ENCODE peak calls at places on chromosomes 11 and 22, in nine cellular contexts. R, W, G, Q, L, K, S, H and D are unnamed samples.

GRCh38 chr11:115678942-115679341 is 174.7 kb upstream of the CADM1 start:
- DNase-seq in R (no peak), W (no peak), G (no peak), Q (no peak), L (no peak), K (no peak), S (no peak), H (no peak), D (no peak)

GRCh38 chr11:129373489-129373953 is 2.1 kb upstream of the BARX2 start:
- DNase-seq in R (no peak), W (peak; percentile 30), G (peak; percentile 34), Q (no peak), L (peak; percentile 12), K (no peak), S (no peak), H (no peak), D (no peak)

GRCh38 chr22:24059121-24059520 is 48.0 kb downstream of the CABIN1 start:
- DNase-seq in R (no peak), W (no peak), G (peak; percentile 48), Q (no peak), L (peak; percentile 99), K (peak; percentile 72), S (no peak), H (peak; percentile 99), D (peak; percentile 94)

GRCh38 chr11:3166268-3167142 is 1.4 kb upstream of the OSBPL5 start:
- DNase-seq in R (peak; percentile 47), W (no peak), G (no peak), Q (peak; percentile 60), L (no peak), K (no peak), S (no peak), H (no peak), D (no peak)

GRCh38 chr11:31809857-31810778 is 1.0 kb downstream of the PAX6 start:
- DNase-seq in R (peak; percentile 60), W (peak; percentile 60), G (peak; percentile 49), Q (no peak), L (peak; percentile 52), K (peak; percentile 50), S (peak; percentile 63), H (peak; percentile 28), D (no peak)

GRCh38 chr22:40609216-40609615 is 27.3 kb downstream of the MRTFA start:
- DNase-seq in R (no peak), W (no peak), G (no peak), Q (no peak), L (peak; percentile 46), K (no peak), S (no peak), H (no peak), D (no peak)

GRCh38 chr22:43734370-43735005 is 77.6 kb downstream of the EFCAB6 start:
- DNase-seq in R (no peak), W (no peak), G (no peak), Q (no peak), L (no peak), K (no peak), S (no peak), H (no peak), D (no peak)

GRCh38 chr11:116376547-116376946 is 396.2 kb downstream of the BUD13 start:
- DNase-seq in R (no peak), W (no peak), G (no peak), Q (no peak), L (no peak), K (no peak), S (no peak), H (no peak), D (no peak)

GRCh38 chr11:74546752-74547151 is 45.6 kb upstream of the POLD3 start:
- DNase-seq in R (no peak), W (no peak), G (peak; percentile 95), Q (no peak), L (no peak), K (no peak), S (peak; percentile 94), H (no peak), D (no peak)

GRCh38 chr11:112844530-112844929 is 116.7 kb upstream of the NCAM1 start:
- DNase-seq in R (no peak), W (no peak), G (no peak), Q (no peak), L (peak; percentile 4), K (no peak), S (no peak), H (no peak), D (no peak)

GRCh38 chr11:88229303-88229702 is 54.1 kb upstream of the RAB38 start:
- DNase-seq in R (no peak), W (no peak), G (no peak), Q (no peak), L (no peak), K (no peak), S (no peak), H (no peak), D (no peak)

GRCh38 chr11:88231894-88232482 is 56.7 kb upstream of the RAB38 start:
- DNase-seq in R (no peak), W (peak; percentile 32), G (peak; percentile 56), Q (no peak), L (peak; percentile 37), K (peak; percentile 59), S (peak; percentile 34), H (peak; percentile 40), D (peak; percentile 23)
- TF ChIP-seq CTCF in R (peak; percentile 61), W (peak; percentile 10), G (peak; percentile 76), Q (peak; percentile 63), L (peak; percentile 67), K (peak; percentile 48), S (peak; percentile 72), H (peak; percentile 56), D (peak; percentile 72)

DNA sequence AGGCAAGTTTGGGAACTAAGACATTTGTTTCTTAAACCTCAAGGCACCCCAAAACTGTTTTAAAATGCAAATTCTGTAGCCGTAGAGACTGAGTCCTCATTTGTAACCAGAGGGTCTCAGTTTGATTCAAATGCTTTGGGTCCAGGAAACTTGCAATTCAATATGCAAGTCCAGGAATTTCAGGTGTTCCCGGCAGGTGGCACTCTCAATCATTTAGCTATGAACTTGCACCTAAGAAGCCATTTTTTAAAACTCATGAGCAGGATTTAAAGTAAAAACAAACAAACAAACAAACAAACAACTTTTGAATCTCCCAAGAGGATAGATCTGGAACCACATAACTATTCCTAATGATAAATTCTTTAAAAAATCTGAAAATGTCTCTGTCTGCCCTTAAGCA is 8.7 kb upstream of the ABTB2 start:
- DNase-seq in R (no peak), W (peak; percentile 31), G (peak; percentile 78), Q (no peak), L (no peak), K (peak; percentile 14), S (no peak), H (no peak), D (no peak)
- TF ChIP-seq CTCF in R (peak; percentile 27), W (peak; percentile 33), G (peak; percentile 64), Q (peak; percentile 27), L (no peak), K (no peak), S (peak; percentile 69), H (peak; percentile 16), D (peak; percentile 11)

DNA sequence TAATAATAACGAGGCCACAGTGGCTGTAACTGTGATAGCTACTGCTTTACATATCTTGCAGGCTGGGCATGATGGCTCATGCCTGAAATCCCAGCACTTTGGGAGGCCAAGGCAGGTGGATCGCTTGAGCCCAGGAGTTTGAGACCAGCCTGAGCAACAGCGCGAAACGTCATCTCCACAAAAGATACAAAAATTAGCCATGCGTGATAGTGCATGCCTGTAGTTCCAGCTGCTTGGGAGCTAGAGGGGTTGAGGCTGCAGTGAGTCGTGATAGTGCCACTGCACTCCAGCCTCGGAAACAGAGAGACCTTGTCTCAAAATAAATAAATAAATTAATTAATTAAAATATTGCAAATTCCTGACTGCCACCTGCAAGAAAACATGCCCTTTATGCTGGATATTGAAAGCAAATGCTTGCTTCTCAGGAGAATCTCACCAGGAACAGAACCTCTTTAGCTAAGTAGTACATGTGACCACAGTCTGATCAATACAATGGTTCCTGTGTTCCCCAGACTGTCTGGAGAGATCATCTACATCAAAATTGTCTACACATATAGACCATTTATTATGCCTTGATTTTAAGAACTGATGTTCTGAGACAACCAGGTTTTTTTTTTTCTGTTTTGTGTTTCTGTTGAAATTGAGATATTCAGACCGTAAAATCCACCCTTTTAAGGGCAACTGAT is 6.3 kb downstream of the ZBTB3 start:
- DNase-seq in R (no peak), W (no peak), G (no peak), Q (no peak), L (no peak), K (no peak), S (no peak), H (no peak), D (no peak)
- TF ChIP-seq CTCF in R (no peak), W (no peak), G (no peak), Q (no peak), L (no peak), K (no peak), S (no peak), H (no peak), D (no peak)

DNA sequence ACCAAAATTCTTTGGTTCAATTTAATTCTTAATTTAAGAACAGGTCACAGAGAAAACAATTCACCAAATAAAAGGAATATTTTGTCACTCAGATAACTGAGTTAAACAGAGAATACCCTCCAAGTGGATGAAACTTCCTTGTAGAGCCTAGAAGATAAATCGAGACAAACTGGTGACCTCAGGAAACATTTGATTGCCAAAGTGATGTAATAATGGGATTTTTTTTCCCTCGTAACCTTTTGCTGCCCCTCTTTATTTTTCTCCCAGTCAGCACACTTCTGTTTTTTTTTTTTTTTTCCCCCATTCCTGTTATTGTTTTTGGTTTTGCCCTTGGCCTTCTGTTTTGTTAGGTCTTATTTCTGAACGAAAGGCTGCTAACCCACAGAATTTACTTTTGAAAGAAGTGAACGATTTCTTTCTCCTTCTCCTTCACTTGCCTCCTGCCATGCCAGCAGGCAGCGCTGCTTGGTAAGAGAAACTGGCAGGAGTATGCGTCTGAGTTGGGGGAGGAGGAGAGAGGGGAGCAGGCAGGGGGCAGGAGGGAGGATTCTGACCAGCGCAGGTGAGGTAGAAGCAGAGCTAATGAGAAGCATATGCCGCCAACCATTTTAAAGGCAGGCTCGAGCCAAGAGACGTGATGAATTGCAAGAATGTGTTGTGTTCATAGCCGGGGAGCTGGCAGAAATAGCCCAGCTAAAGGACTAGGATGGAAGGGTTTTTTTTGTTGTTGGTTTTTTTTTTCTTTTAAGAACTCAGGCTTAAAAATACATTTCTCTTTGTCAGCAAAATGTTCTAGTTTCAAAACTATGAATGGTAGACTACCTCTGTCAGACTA is 121.9 kb upstream of the MTMR2 start:
- DNase-seq in R (no peak), W (no peak), G (peak; percentile 21), Q (no peak), L (peak; percentile 87), K (peak; percentile 47), S (no peak), H (peak; percentile 63), D (peak; percentile 92)
- TF ChIP-seq CTCF in R (no peak), W (no peak), G (peak; percentile 44), Q (peak; percentile 10), L (peak; percentile 41), K (no peak), S (peak; percentile 47), H (peak; percentile 37), D (peak; percentile 61)

GRCh38 chr22:37501176-37501609 is 15.0 kb upstream of the MFNG start:
- DNase-seq in R (no peak), W (no peak), G (no peak), Q (peak; percentile 76), L (no peak), K (peak; percentile 47), S (no peak), H (no peak), D (no peak)
- TF ChIP-seq CTCF in R (no peak), W (no peak), G (no peak), Q (no peak), L (no peak), K (no peak), S (no peak), H (no peak), D (no peak)